ENCODE peak calls at places on chromosomes 13 and 19, in eight cellular contexts. O, T, S, M, L, C, R and V are unnamed samples.

GRCh38 chr13:48562296-48563066 is 29.6 kb upstream of the RCBTB2 start:
- DNase-seq in M (peak; percentile 42), R (no peak), T (no peak), O (peak; percentile 49), S (peak; percentile 38), C (no peak), L (no peak), V (peak; percentile 65)

GRCh38 chr13:19888799-19889198 is 25.4 kb upstream of the ZMYM5 start:
- DNase-seq in C (no peak), L (no peak), T (peak; percentile 40), R (peak; percentile 27), O (no peak), M (no peak), S (no peak), V (peak; percentile 9)

GRCh38 chr13:97434417-97435296 is 688 bp downstream of the RAP2A start:
- DNase-seq in R (peak; percentile 46), O (peak; percentile 40), C (peak; percentile 45), L (peak; percentile 0), T (peak; percentile 62), S (no peak), M (no peak), V (peak; percentile 37)

GRCh38 chr13:97658556-97658955 is 224.6 kb downstream of the RAP2A start:
- DNase-seq in C (no peak), S (no peak), O (no peak), T (no peak), L (no peak), M (no peak), R (no peak), V (no peak)

GRCh38 chr13:101451641-101452040 is 834 bp upstream of the ITGBL1 start:
- DNase-seq in S (no peak), R (no peak), M (no peak), T (no peak), C (no peak), O (no peak), L (no peak), V (no peak)

GRCh38 chr19:8363803-8364771 is at the start of gene ANGPTL4:
- DNase-seq in S (no peak), T (peak; percentile 81), C (peak; percentile 64), M (peak; percentile 9), O (peak; percentile 80), R (peak; percentile 58), L (peak; percentile 40), V (peak; percentile 79)

GRCh38 chr13:32728327-32728726 is 142.1 kb downstream of the PDS5B start:
- DNase-seq in L (no peak), C (peak; percentile 51), M (no peak), S (no peak), O (no peak), R (no peak), T (no peak), V (no peak)

GRCh38 chr19:2051771-2052704 is 994 bp upstream of the MKNK2 start:
- DNase-seq in T (no peak), R (peak; percentile 28), O (peak; percentile 62), S (no peak), M (no peak), C (no peak), L (no peak), V (peak; percentile 56)

GRCh38 chr13:66459143-66459542 is 771.0 kb downstream of the PCDH9 start:
- DNase-seq in L (no peak), M (no peak), R (no peak), O (no peak), T (no peak), C (no peak), S (no peak), V (no peak)

GRCh38 chr19:4645718-4646117 is 6.4 kb downstream of the TNFAIP8L1 start:
- DNase-seq in O (no peak), S (no peak), M (no peak), R (no peak), T (no peak), L (no peak), C (no peak), V (no peak)

GRCh38 chr19:391726-392374 is 17.1 kb downstream of the C2CD4C start:
- DNase-seq in O (no peak), L (no peak), M (no peak), C (no peak), S (no peak), R (no peak), T (no peak), V (no peak)

GRCh38 chr19:581399-582111 is 8.1 kb upstream of the HCN2 start:
- DNase-seq in S (no peak), L (no peak), R (no peak), O (no peak), C (no peak), M (no peak), T (no peak), V (no peak)

GRCh38 chr19:2126879-2127518 is 24.4 kb downstream of the AP3D1 start:
- DNase-seq in O (no peak), C (no peak), L (no peak), S (no peak), R (no peak), M (no peak), T (no peak), V (no peak)

GRCh38 chr13:110216403-110217041 is 90.4 kb downstream of the COL4A1 start:
- DNase-seq in T (peak; percentile 77), O (no peak), C (no peak), M (no peak), R (peak; percentile 87), L (no peak), S (no peak), V (no peak)

GRCh38 chr19:47756627-47756929 is 11.2 kb downstream of the NOP53 start:
- DNase-seq in M (no peak), L (no peak), R (no peak), O (no peak), S (no peak), C (no peak), T (no peak), V (no peak)

GRCh38 chr13:79060216-79060615 is 345.8 kb downstream of the RBM26 start:
- DNase-seq in M (no peak), C (peak; percentile 20), L (no peak), O (no peak), T (no peak), R (no peak), S (no peak), V (no peak)

GRCh38 chr19:35265126-35265995 is 3.4 kb upstream of the USF2 start:
- DNase-seq in R (no peak), O (no peak), T (peak; percentile 40), M (no peak), C (no peak), S (no peak), L (no peak), V (no peak)

GRCh38 chr13:101811440-101811839 is 359.0 kb downstream of the ITGBL1 start:
- DNase-seq in M (no peak), O (no peak), C (no peak), L (no peak), R (no peak), T (no peak), S (no peak), V (no peak)

GRCh38 chr13:100461309-100462035 is 127.1 kb downstream of the GGACT start:
- DNase-seq in L (no peak), O (no peak), M (no peak), R (no peak), S (no peak), C (peak; percentile 51), T (no peak), V (no peak)

GRCh38 chr13:110559429-110559943 is 2.0 kb downstream of the RAB20 start:
- DNase-seq in M (no peak), S (no peak), T (peak; percentile 72), R (peak; percentile 47), L (no peak), C (no peak), O (no peak), V (peak; percentile 75)

GRCh38 chr13:93624371-93624777 is 397.8 kb downstream of the GPC6 start:
- DNase-seq in O (no peak), T (no peak), S (no peak), C (no peak), L (no peak), M (no peak), R (no peak), V (no peak)

GRCh38 chr13:23378009-23378632 is 55.4 kb downstream of the SACS start:
- DNase-seq in M (peak; percentile 29), T (peak; percentile 100), C (peak; percentile 72), R (peak; percentile 100), L (no peak), S (peak; percentile 35), O (peak; percentile 57), V (peak; percentile 25)